ENCODE peak calls at places on chromosomes 7 and 10, in seven cellular contexts. D is stomach; B is HepG2; O is mammary epithelial cell; J is SK-N-SH; L is CD8-positive, alpha-beta T cell; F is hepatocyte. P is an unnamed sample.

GRCh38 chr7:130598056-130598455 is 70.5 kb downstream of the COPG2 start:
- DNase-seq in O (no peak), D (no peak), L (no peak), B (no peak), J (no peak), F (no peak), P (no peak)

GRCh38 chr10:74923556-74923955 is 97.2 kb downstream of the KAT6B start:
- DNase-seq in B (no peak), O (no peak), J (no peak), D (no peak), L (no peak), F (no peak), P (no peak)

GRCh38 chr10:79938728-79939380 is 10.1 kb downstream of the SFTPD start:
- DNase-seq in D (no peak), L (no peak), F (no peak), B (no peak), O (no peak), J (peak; percentile 55), P (no peak)

GRCh38 chr7:69476416-69476815 is 121.9 kb upstream of the AUTS2 start:
- DNase-seq in B (no peak), D (no peak), O (no peak), L (no peak), J (no peak), F (peak; percentile 13), P (no peak)

GRCh38 chr7:53642361-53642760 is 606.9 kb downstream of the POM121L12 start:
- DNase-seq in F (peak; percentile 12), O (no peak), L (no peak), J (no peak), D (no peak), B (no peak), P (no peak)

GRCh38 chr7:74479066-74479781 is 25.5 kb downstream of the GTF2IRD1 start:
- DNase-seq in B (no peak), L (no peak), D (peak; percentile 53), F (no peak), O (no peak), J (peak; percentile 70), P (no peak)

GRCh38 chr7:66732439-66732838 is 8.1 kb upstream of the RABGEF1 start:
- DNase-seq in F (no peak), B (no peak), D (no peak), O (no peak), L (no peak), J (no peak), P (no peak)

GRCh38 chr7:1076184-1077072 is 11.5 kb upstream of the GPER1 start:
- DNase-seq in D (peak; percentile 73), F (no peak), L (no peak), B (no peak), J (no peak), O (peak; percentile 61), P (no peak)

GRCh38 chr7:125670926-125671572 is 741.4 kb upstream of the POT1 start:
- DNase-seq in F (peak; percentile 34), D (no peak), L (no peak), J (peak; percentile 24), B (peak; percentile 9), O (peak; percentile 3), P (no peak)

GRCh38 chr10:71082930-71083329 is 129.4 kb upstream of the UNC5B start:
- DNase-seq in B (no peak), J (no peak), O (no peak), L (no peak), D (peak; percentile 5), F (no peak), P (peak; percentile 13)

GRCh38 chr7:91959023-91959422 is 18.4 kb downstream of the AKAP9 start:
- DNase-seq in F (no peak), J (no peak), O (no peak), B (no peak), L (no peak), D (no peak), P (no peak)

GRCh38 chr7:98202367-98203195 is 8.7 kb upstream of the BHLHA15 start:
- DNase-seq in L (peak; percentile 44), D (no peak), B (no peak), O (peak; percentile 74), F (no peak), J (no peak), P (no peak)

GRCh38 chr7:27164381-27165088 is 802 bp downstream of the HOXA9 start:
- DNase-seq in B (no peak), J (no peak), O (peak; percentile 40), L (no peak), F (no peak), D (no peak), P (no peak)

GRCh38 chr7:76512941-76513816 is 2.8 kb downstream of the UPK3B start:
- DNase-seq in J (peak; percentile 87), D (no peak), F (peak; percentile 13), B (peak; percentile 54), O (no peak), L (no peak), P (no peak)

GRCh38 chr10:43395571-43396060 is 13.4 kb downstream of the HNRNPF start:
- DNase-seq in J (peak; percentile 58), D (no peak), B (no peak), L (no peak), F (peak; percentile 42), O (no peak), P (no peak)

GRCh38 chr10:108817125-108817524 is 1106.2 kb downstream of the XPNPEP1 start:
- DNase-seq in D (no peak), L (no peak), O (no peak), B (no peak), F (no peak), J (no peak), P (no peak)

GRCh38 chr7:4849390-4849789 is 12.4 kb downstream of the PAPOLB start:
- DNase-seq in D (no peak), J (peak; percentile 81), O (peak; percentile 43), B (peak; percentile 48), F (peak; percentile 42), L (no peak), P (peak; percentile 66)

GRCh38 chr7:21886396-21886795 is 59.3 kb downstream of the CDCA7L start:
- DNase-seq in O (no peak), F (no peak), B (no peak), L (no peak), D (no peak), J (no peak), P (no peak)

GRCh38 chr10:13458107-13458761 is 70.6 kb downstream of the BEND7 start:
- DNase-seq in J (no peak), B (no peak), F (no peak), L (no peak), D (no peak), O (no peak), P (no peak)

GRCh38 chr10:100528885-100529472 is 692 bp downstream of the NDUFB8 start:
- DNase-seq in F (no peak), B (no peak), J (no peak), L (no peak), D (no peak), O (no peak), P (no peak)

GRCh38 chr7:70585071-70585470 is 546.9 kb upstream of the GALNT17 start:
- DNase-seq in L (no peak), O (no peak), B (no peak), D (no peak), J (peak; percentile 66), F (no peak), P (no peak)

GRCh38 chr7:106737202-106737562 is 76.2 kb upstream of the CCDC71L start:
- DNase-seq in L (no peak), D (no peak), F (no peak), O (peak; percentile 43), J (no peak), B (no peak), P (no peak)
- TF ChIP-seq CTCF in L (no peak), D (no peak), F (peak; percentile 46), O (peak; percentile 57), J (peak; percentile 66), B (peak; percentile 8), P (peak; percentile 39)

GRCh38 chr10:133534417-133534816 is 7.3 kb downstream of the CYP2E1 start:
- DNase-seq in L (no peak), D (no peak), O (no peak), B (no peak), F (no peak), J (no peak), P (no peak)

GRCh38 chr10:133529576-133529946 is 2.4 kb downstream of the CYP2E1 start:
- DNase-seq in B (no peak), J (no peak), O (no peak), L (no peak), D (no peak), F (no peak), P (no peak)

GRCh38 chr10:133536198-133536597 is 9.0 kb downstream of the CYP2E1 start:
- DNase-seq in B (no peak), L (no peak), D (no peak), F (no peak), J (no peak), O (no peak), P (no peak)

GRCh38 chr10:133530506-133530905 is 3.3 kb downstream of the CYP2E1 start:
- DNase-seq in J (no peak), D (no peak), L (no peak), B (no peak), O (no peak), F (no peak), P (no peak)

DNA sequence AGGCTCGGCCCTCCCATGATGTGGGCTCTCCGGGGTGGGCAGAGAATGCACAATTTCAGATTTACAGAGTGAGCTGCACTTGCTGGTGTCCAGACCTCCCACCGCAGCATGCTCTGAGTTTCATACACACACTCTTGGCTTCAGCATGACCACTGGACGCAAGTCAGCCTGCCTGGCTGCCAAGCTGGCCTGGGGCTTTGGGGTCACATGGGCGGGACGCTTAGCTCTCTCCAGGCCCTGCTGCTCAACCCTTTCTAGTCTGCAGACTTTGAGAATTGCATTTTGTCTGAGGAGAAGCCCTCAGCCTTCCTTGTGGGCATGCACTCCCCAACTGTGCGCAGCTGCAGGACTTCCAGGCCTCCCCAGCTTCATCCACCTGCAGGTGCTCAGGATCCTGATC is 5.7 kb downstream of the CYP2E1 start:
- DNase-seq in O (no peak), J (no peak), D (no peak), L (no peak), B (no peak), F (no peak), P (no peak)
- TF ChIP-seq CTCF in O (no peak), J (no peak), D (no peak), L (no peak), B (no peak), F (no peak), P (no peak)

GRCh38 chr10:33174674-33175073 is 159.8 kb downstream of the NRP1 start:
- DNase-seq in L (no peak), O (no peak), J (no peak), D (no peak), B (no peak), F (no peak), P (no peak)

GRCh38 chr10:33180390-33180789 is 154.1 kb downstream of the NRP1 start:
- DNase-seq in L (no peak), D (no peak), O (no peak), F (no peak), J (no peak), B (peak; percentile 4), P (no peak)

GRCh38 chr10:33179056-33179455 is 155.4 kb downstream of the NRP1 start:
- DNase-seq in J (no peak), L (no peak), B (no peak), F (no peak), D (no peak), O (no peak), P (no peak)

GRCh38 chr10:33183658-33184057 is 150.8 kb downstream of the NRP1 start:
- DNase-seq in L (no peak), F (no peak), J (no peak), O (no peak), B (no peak), D (no peak), P (no peak)

GRCh38 chr10:33178026-33178755 is 156.3 kb downstream of the NRP1 start:
- DNase-seq in D (no peak), O (no peak), B (no peak), F (no peak), J (no peak), L (no peak), P (no peak)
- TF ChIP-seq CTCF in D (no peak), O (no peak), B (no peak), F (no peak), J (no peak), L (no peak), P (no peak)

GRCh38 chr10:117271427-117271826 is 30.5 kb downstream of the SLC18A2 start:
- DNase-seq in D (no peak), L (no peak), B (no peak), O (peak; percentile 68), F (no peak), J (no peak), P (no peak)
- TF ChIP-seq CTCF in D (no peak), L (no peak), B (no peak), O (no peak), F (no peak), J (no peak), P (no peak)

P was measured in D721Med.